ENCODE peak calls at places on chromosomes 4 and X, in seven cellular contexts. T is mesothelial cell of epicardium; A is progenitor cell of endocrine pancreas; B is naive thymus-derived CD8-positive, alpha-beta T cell; S is stimulated activated CD8-positive, alpha-beta memory T cell treated with anti-CD3 and anti-CD28 coated beads, Interleukin-7, amount 100 ng/mL, for 1 hour; M is cerebellum; V is activated naive CD4-positive, alpha-beta T cell treated with Interleukin-2 at 50 U/mL for 16 hours. J is an unnamed sample.

GRCh38 chrX:13047752-13048151 is 3.3 kb upstream of the FAM9C start:
- DNase-seq in T (no peak), A (no peak), B (no peak), S (no peak), M (no peak), V (no peak), J (no peak)

GRCh38 chr4:182189107-182189878 is 53.9 kb upstream of the TENM3 start:
- DNase-seq in T (no peak), A (no peak), B (no peak), S (no peak), M (no peak), V (no peak), J (no peak)

GRCh38 chr4:1285790-1286553 is 3.7 kb upstream of the MAEA start:
- DNase-seq in T (no peak), A (no peak), B (peak), S (no peak), M (no peak), V (peak), J (no peak)

GRCh38 chrX:49951524-49952193 is 29.3 kb downstream of the CLCN5 start:
- DNase-seq in T (no peak), A (no peak), B (no peak), S (no peak), M (peak), V (no peak), J (no peak)

GRCh38 chr4:5524900-5525299 is 183.5 kb downstream of the EVC2 start:
- DNase-seq in T (no peak), A (no peak), B (no peak), S (no peak), M (peak), V (no peak), J (no peak)

GRCh38 chr4:87150498-87151261 is 69.7 kb downstream of the KLHL8 start:
- DNase-seq in T (no peak), A (peak), B (peak), S (peak), M (peak), V (no peak), J (peak)

GRCh38 chr4:17336524-17336941 is 175.4 kb downstream of the QDPR start:
- DNase-seq in T (no peak), A (no peak), B (peak), S (peak), M (no peak), V (peak), J (no peak)

GRCh38 chr4:88982757-88983156 is 74.2 kb downstream of the FAM13A start:
- DNase-seq in T (no peak), A (no peak), B (no peak), S (no peak), M (no peak), V (no peak), J (no peak)